ENCODE peak calls at places on chromosomes 1 and 21, in nine cellular contexts. U is left ventricle myocardium inferior, S is AG04450, V is GM12865, C is RWPE1, A is fibroblast of mammary gland, M is cardiac fibroblast, F is adrenal gland, G is breast epithelium. O is an unnamed sample.

GRCh38 chr1:23126801-23127200 is 41.9 kb downstream of the LUZP1 start:
- DNase-seq in V (no peak), M (peak; percentile 71), A (peak; percentile 50), G (no peak), C (peak; percentile 63), U (no peak), S (peak; percentile 55), F (no peak), O (no peak)

GRCh38 chr1:222794656-222795474 is 20.0 kb upstream of the DISP1 start:
- DNase-seq in M (no peak), V (no peak), F (no peak), U (no peak), A (no peak), S (no peak), C (no peak), G (no peak), O (no peak)

GRCh38 chr21:43827015-43827611 is 37.7 kb downstream of the RRP1 start:
- DNase-seq in S (no peak), F (peak; percentile 74), U (no peak), M (peak; percentile 86), G (no peak), C (no peak), V (no peak), A (peak; percentile 78), O (no peak)

GRCh38 chr1:24231701-24232100 is 44.6 kb upstream of the IFNLR1 start:
- DNase-seq in A (no peak), V (no peak), U (no peak), G (no peak), S (no peak), C (no peak), M (no peak), F (no peak), O (no peak)

GRCh38 chr1:92804721-92805169 is 19.8 kb upstream of the EVI5 start:
- DNase-seq in U (peak; percentile 63), S (peak; percentile 95), V (peak; percentile 4), C (peak; percentile 80), G (no peak), A (peak; percentile 87), M (peak; percentile 97), F (peak; percentile 97), O (peak; percentile 73)

GRCh38 chr1:26602378-26602959 is 72.9 kb downstream of the RPS6KA1 start:
- DNase-seq in U (no peak), A (peak; percentile 71), M (peak; percentile 77), G (no peak), C (peak; percentile 74), S (no peak), F (no peak), V (peak; percentile 77), O (peak; percentile 45)

GRCh38 chr1:185155600-185156320 is 993 bp downstream of the TRMT1L start:
- DNase-seq in S (no peak), F (no peak), M (peak; percentile 58), C (no peak), A (peak; percentile 58), U (no peak), V (peak; percentile 55), G (no peak), O (peak; percentile 8)

GRCh38 chr1:171985639-171986038 is 144.3 kb downstream of the DNM3 start:
- DNase-seq in V (peak; percentile 37), C (no peak), U (no peak), M (no peak), A (no peak), S (no peak), G (no peak), F (peak; percentile 62), O (peak; percentile 49)

GRCh38 chr1:28035420-28035819 is 53.0 kb downstream of the EYA3 start:
- DNase-seq in U (no peak), A (no peak), F (no peak), C (no peak), V (peak; percentile 43), S (no peak), M (no peak), G (no peak), O (no peak)

GRCh38 chr1:28039341-28039740 is 49.1 kb downstream of the EYA3 start:
- DNase-seq in V (no peak), M (no peak), S (no peak), U (no peak), F (no peak), A (no peak), G (no peak), C (no peak), O (no peak)

GRCh38 chr1:28037946-28038345 is 50.5 kb downstream of the EYA3 start:
- DNase-seq in U (no peak), A (no peak), C (no peak), G (no peak), F (no peak), V (no peak), M (no peak), S (no peak), O (peak; percentile 2)

GRCh38 chr1:28031173-28031572 is 57.2 kb downstream of the EYA3 start:
- DNase-seq in S (no peak), M (peak; percentile 27), U (no peak), F (no peak), G (no peak), C (no peak), A (no peak), V (no peak), O (no peak)

GRCh38 chr1:28036431-28036830 is 52.0 kb downstream of the EYA3 start:
- DNase-seq in S (no peak), A (no peak), G (no peak), M (no peak), C (no peak), F (no peak), U (no peak), V (no peak), O (no peak)
- TF ChIP-seq CTCF in S (no peak), A (no peak), G (no peak), M (no peak), C (peak; percentile 10), F (no peak), U (peak; percentile 42), V (no peak), O (no peak)

GRCh38 chr1:41802532-41803501 is 115.9 kb downstream of the HIVEP3 start:
- DNase-seq in V (peak; percentile 84), F (peak; percentile 80), S (no peak), U (peak; percentile 68), M (no peak), A (no peak), C (peak; percentile 37), G (peak; percentile 82), O (no peak)

GRCh38 chr1:41804176-41804575 is 114.5 kb downstream of the HIVEP3 start:
- DNase-seq in V (peak; percentile 65), F (no peak), G (no peak), S (no peak), U (no peak), C (no peak), A (no peak), M (no peak), O (no peak)

GRCh38 chr1:41806472-41807155 is 112.1 kb downstream of the HIVEP3 start:
- DNase-seq in U (no peak), M (no peak), C (no peak), A (no peak), G (no peak), V (peak; percentile 75), S (no peak), F (no peak), O (no peak)

GRCh38 chr1:41805771-41806471 is 112.8 kb downstream of the HIVEP3 start:
- DNase-seq in G (no peak), S (no peak), A (no peak), C (no peak), V (peak; percentile 16), F (peak; percentile 30), M (no peak), U (no peak), O (no peak)

DNA sequence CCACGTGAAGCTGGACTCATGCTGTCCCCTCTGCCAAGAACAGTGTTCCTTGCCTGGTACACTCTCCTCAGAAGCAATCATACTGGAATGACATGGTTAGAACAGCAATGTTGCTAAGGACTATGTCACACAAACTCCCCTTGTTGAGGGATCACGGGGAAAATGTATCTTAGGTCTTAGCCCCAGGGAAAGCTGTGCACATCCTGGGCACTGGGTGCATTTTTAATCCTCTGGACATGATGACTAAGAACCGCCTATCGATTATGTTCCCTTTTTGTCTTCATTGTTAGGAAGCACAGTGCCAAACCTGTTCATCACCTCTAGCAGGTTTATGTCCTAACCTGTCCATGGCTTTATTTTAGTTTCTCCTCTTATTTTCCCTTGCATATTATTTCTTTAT is 115.1 kb downstream of the HIVEP3 start:
- DNase-seq in U (no peak), V (peak; percentile 9), F (no peak), M (no peak), A (no peak), G (peak; percentile 30), S (no peak), C (peak; percentile 20), O (no peak)
- TF ChIP-seq CTCF in U (no peak), V (no peak), F (no peak), M (no peak), A (no peak), G (no peak), S (no peak), C (no peak), O (no peak)

DNA sequence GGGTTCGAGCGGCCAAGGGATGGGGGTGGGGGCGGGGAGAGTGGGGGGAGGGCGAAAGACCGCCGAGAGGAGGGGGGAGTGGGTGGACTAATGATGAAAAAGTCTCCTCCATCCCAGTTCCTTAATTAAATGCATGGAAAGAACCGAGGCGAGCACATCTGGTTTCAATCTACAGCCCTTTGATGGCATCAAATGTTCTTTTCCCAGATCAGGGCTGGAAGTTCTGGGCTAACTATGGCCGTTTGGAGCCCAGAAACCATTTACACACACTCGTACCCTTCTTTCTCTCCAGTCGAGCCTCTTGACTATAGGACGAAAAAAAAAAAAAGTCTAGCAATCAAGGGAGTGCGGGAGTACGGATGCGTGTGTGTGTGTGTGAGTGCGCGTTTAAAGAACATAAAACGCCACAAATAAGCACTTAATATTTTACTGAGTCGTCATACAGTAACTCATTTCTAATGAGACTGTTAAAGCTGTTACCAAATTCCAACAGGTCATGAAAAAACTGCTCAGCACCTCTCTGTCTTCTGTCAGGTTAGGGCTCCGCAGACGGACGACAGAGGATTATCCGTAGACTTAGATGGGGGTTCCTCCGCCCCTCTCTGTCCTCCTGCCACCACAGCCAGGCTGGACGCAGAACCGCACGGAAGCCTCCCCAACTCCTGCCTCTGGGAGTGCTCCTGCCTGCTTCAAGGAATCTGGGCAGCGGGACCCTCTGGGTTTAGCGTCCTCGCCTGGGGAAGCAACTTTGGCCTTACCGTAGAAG is 2.1 kb upstream of the PRRX1 start:
- DNase-seq in U (no peak), C (no peak), S (no peak), M (peak; percentile 63), A (peak; percentile 75), G (no peak), F (no peak), V (no peak), O (no peak)
- TF ChIP-seq CTCF in U (peak; percentile 12), C (no peak), S (peak; percentile 33), M (peak; percentile 24), A (peak; percentile 16), G (no peak), F (no peak), V (no peak), O (no peak)

GRCh38 chr1:59509341-59509869 is 212.5 kb downstream of the FGGY start:
- DNase-seq in A (no peak), U (no peak), C (no peak), F (no peak), G (no peak), S (no peak), V (no peak), M (no peak), O (no peak)

GRCh38 chr1:59510249-59510648 is 213.4 kb downstream of the FGGY start:
- DNase-seq in C (no peak), G (no peak), F (no peak), S (no peak), M (no peak), A (no peak), V (no peak), U (no peak), O (no peak)

GRCh38 chr1:59505596-59506028 is 208.7 kb downstream of the FGGY start:
- DNase-seq in V (no peak), G (no peak), F (no peak), U (no peak), M (no peak), S (no peak), C (no peak), A (peak; percentile 63), O (no peak)

GRCh38 chr1:59504281-59504680 is 207.4 kb downstream of the FGGY start:
- DNase-seq in S (no peak), G (no peak), A (no peak), V (no peak), C (no peak), U (no peak), M (no peak), F (no peak), O (no peak)

GRCh38 chr1:59506952-59507351 is 210.1 kb downstream of the FGGY start:
- DNase-seq in V (peak; percentile 59), S (no peak), C (no peak), U (no peak), G (no peak), M (peak; percentile 50), F (no peak), A (peak; percentile 92), O (no peak)
- TF ChIP-seq CTCF in V (no peak), S (no peak), C (no peak), U (no peak), G (no peak), M (no peak), F (no peak), A (no peak), O (no peak)

O was measured in Calu3.